ENCODE peak calls at places on chromosomes 13 and 19, in four cellular contexts. S is AG04450, R is T-helper 1 cell, W is EL. G is an unnamed sample.

GRCh38 chr13:36297259-36297599 is 385 bp downstream of the CCDC169 start:
- DNase-seq in S (no peak), R (no peak), W (peak; percentile 53), G (no peak)

GRCh38 chr19:5578094-5578846 is 10.5 kb upstream of the TINCR start:
- DNase-seq in S (peak; percentile 13), R (peak; percentile 63), W (peak; percentile 55), G (peak; percentile 74)

GRCh38 chr13:41127746-41128145 is 4.9 kb downstream of the KBTBD6 start:
- DNase-seq in S (no peak), R (no peak), W (no peak), G (no peak)

GRCh38 chr19:541699-542098 is 2.2 kb upstream of the GZMM start:
- DNase-seq in S (no peak), R (no peak), W (no peak), G (no peak)

GRCh38 chr13:74732736-74733135 is 598.5 kb upstream of the KLF12 start:
- DNase-seq in S (no peak), R (no peak), W (no peak), G (no peak)

GRCh38 chr13:83325454-83325853 is 556.8 kb downstream of the SLITRK1 start:
- DNase-seq in S (peak; percentile 47), R (no peak), W (peak; percentile 80), G (no peak)

GRCh38 chr19:1630012-1630411 is 22.4 kb downstream of the TCF3 start:
- DNase-seq in S (no peak), R (no peak), W (no peak), G (no peak)

GRCh38 chr13:46160474-46161066 is 21.4 kb downstream of the LCP1 start:
- DNase-seq in S (peak; percentile 11), R (peak; percentile 39), W (peak; percentile 52), G (no peak)

GRCh38 chr13:50167224-50167947 is 152.1 kb downstream of the KCNRG start:
- DNase-seq in S (no peak), R (no peak), W (no peak), G (no peak)

GRCh38 chr19:4567584-4568071 is 8.1 kb upstream of the SEMA6B start:
- DNase-seq in S (no peak), R (peak; percentile 38), W (peak; percentile 53), G (peak; percentile 62)

GRCh38 chr13:97273341-97273831 is 51.3 kb downstream of the MBNL2 start:
- DNase-seq in S (no peak), R (no peak), W (peak; percentile 62), G (no peak)

GRCh38 chr13:46668302-46668720 is 115.3 kb downstream of the LRCH1 start:
- DNase-seq in S (peak; percentile 76), R (no peak), W (peak; percentile 87), G (no peak)

GRCh38 chr13:74290324-74290773 is 156.1 kb upstream of the KLF12 start:
- DNase-seq in S (peak; percentile 48), R (peak; percentile 41), W (no peak), G (no peak)

GRCh38 chr13:41931337-41931736 is 29.6 kb downstream of the VWA8 start:
- DNase-seq in S (no peak), R (no peak), W (peak; percentile 51), G (no peak)

GRCh38 chr13:71522976-71523517 is 344.0 kb downstream of the DACH1 start:
- DNase-seq in S (no peak), R (no peak), W (no peak), G (no peak)

GRCh38 chr13:97468331-97468730 is 34.4 kb downstream of the RAP2A start:
- DNase-seq in S (no peak), R (no peak), W (no peak), G (no peak)

GRCh38 chr13:23007430-23007829 is 173.3 kb upstream of the SGCG start:
- DNase-seq in S (no peak), R (no peak), W (no peak), G (no peak)

GRCh38 chr19:33291623-33292534 is 10.5 kb downstream of the CEBPA start:
- DNase-seq in S (no peak), R (no peak), W (no peak), G (no peak)

GRCh38 chr19:4722671-4723464 is 774 bp downstream of the DPP9 start:
- DNase-seq in S (no peak), R (no peak), W (peak; percentile 65), G (peak; percentile 39)

GRCh38 chr13:106566682-106567420 is 1.1 kb downstream of the ARGLU1 start:
- DNase-seq in S (no peak), R (peak; percentile 13), W (peak; percentile 71), G (peak; percentile 63)

GRCh38 chr13:79711631-79712030 is 230.7 kb downstream of the NDFIP2 start:
- DNase-seq in S (no peak), R (no peak), W (no peak), G (no peak)

GRCh38 chr13:106376411-106377112 is 158.9 kb downstream of the EFNB2 start:
- DNase-seq in S (peak; percentile 67), R (no peak), W (peak; percentile 96), G (peak; percentile 61)

GRCh38 chr13:109646423-109646822 is 140.0 kb downstream of the IRS2 start:
- DNase-seq in S (no peak), R (no peak), W (no peak), G (no peak)

GRCh38 chr13:105312906-105313305 is 1222.6 kb downstream of the EFNB2 start:
- DNase-seq in S (no peak), R (no peak), W (no peak), G (no peak)

GRCh38 chr19:29872224-29872731 is 60.5 kb downstream of the CCNE1 start:
- DNase-seq in S (no peak), R (no peak), W (no peak), G (no peak)

GRCh38 chr13:46475586-46475991 is 77.4 kb upstream of the LRCH1 start:
- DNase-seq in S (no peak), R (no peak), W (peak; percentile 43), G (no peak)